ENCODE peak calls at places on chromosomes 4 and X, in four cellular contexts. R is CD4-positive, alpha-beta memory T cell; G is body of pancreas; I is Panc1. J is an unnamed sample. For H3K36me3, the result is how much of the 10 kb centered on the place peaks cover.

GRCh38 chr4:57462843-57463242 is 352.7 kb upstream of the IGFBP7 start:
- DNase-seq in R (no peak), G (no peak), I (no peak), J (no peak)

GRCh38 chr4:150160473-150160872 is 82.2 kb downstream of the DCLK2 start:
- DNase-seq in R (no peak), G (no peak), I (no peak), J (no peak)

GRCh38 chr4:21744046-21744445 is 204.5 kb downstream of the KCNIP4 start:
- DNase-seq in R (no peak), G (no peak), I (no peak), J (no peak)

GRCh38 chr4:137711502-137711901 is 179.2 kb upstream of the PCDH18 start:
- DNase-seq in R (no peak), G (no peak), I (no peak), J (no peak)

GRCh38 chr4:165312506-165312905 is 15.0 kb upstream of the MSMO1 start:
- DNase-seq in R (no peak), G (no peak), I (no peak), J (no peak)

GRCh38 chr4:172962564-172963353 is 205.9 kb upstream of the GALNT7 start:
- DNase-seq in R (no peak), G (peak), I (peak), J (peak)

GRCh38 chr4:47913328-47913727 is 1.1 kb downstream of the NFXL1 start:
- DNase-seq in R (no peak), G (no peak), I (no peak), J (no peak)

GRCh38 chrX:5163663-5164062 is 1065.0 kb downstream of the NLGN4X start:
- DNase-seq in R (no peak), G (no peak), I (no peak), J (no peak)

GRCh38 chrX:46574337-46574940 is 874 bp downstream of the CHST7 start:
- DNase-seq in R (peak), G (no peak), I (no peak), J (no peak)

GRCh38 chrX:141839856-141840255 is 1.7 kb downstream of the MAGEC3 start:
- DNase-seq in R (no peak), G (no peak), I (no peak), J (no peak)

DNA sequence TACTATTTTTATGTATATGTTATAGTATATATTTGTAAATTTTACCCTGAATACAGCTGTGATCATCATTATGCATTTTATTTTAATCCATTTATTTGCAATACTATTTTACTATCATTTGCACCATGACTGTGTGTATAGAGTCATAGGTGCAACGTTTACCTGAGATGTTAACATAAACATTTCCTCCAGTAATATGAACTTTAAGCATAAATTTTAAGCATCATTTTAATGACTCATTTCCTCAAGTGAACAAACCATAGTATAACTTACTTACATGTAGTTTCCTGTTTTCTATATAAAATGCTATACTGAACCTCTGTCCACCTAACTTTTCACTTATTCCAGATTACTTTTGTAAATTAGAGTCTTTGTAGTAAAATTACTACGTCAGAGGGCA is 92.8 kb downstream of the NFKB1 start:
- DNase-seq in R (no peak), G (no peak), I (no peak), J (no peak)
- H3K36me3 ChIP-seq in R (under half), G (under half), I (under half), J (half or more)

GRCh38 chrX:43003939-43004338 is 226.0 kb upstream of the PPP1R2C start:
- DNase-seq in R (no peak), G (no peak), I (no peak), J (no peak)
- H3K4me3 ChIP-seq in R (no peak), G (no peak), I (no peak), J (no peak)

DNA sequence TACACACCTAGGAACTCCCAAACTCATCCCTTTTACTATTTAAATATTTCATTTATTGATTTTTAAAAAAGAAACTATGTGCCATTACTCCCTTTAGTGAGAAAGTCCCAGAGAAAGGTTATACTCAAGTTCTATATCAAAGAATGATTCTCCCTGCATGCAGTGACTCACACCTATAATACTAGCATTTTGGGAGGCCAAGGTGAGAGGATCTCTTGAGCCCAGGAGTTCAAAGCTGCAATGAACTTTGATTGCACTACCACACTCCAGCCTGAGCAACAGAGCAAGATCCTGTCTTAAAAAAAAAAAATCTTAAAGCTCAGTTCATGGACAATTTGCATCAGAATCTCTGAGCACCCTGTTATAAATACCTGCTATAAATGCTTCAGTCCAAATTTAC is 9.2 kb upstream of the RBPJ start:
- DNase-seq in R (no peak), G (no peak), I (no peak), J (no peak)
- H3K36me3 ChIP-seq in R (under half), G (under half), I (under half), J (under half)

GRCh38 chr4:146640021-146640425 is 1.3 kb downstream of the POU4F2 start:
- DNase-seq in R (no peak), G (no peak), I (no peak), J (no peak)
- H3K4me3 ChIP-seq in R (no peak), G (no peak), I (no peak), J (no peak)

GRCh38 chrX:49179358-49179757 is 6.8 kb downstream of the PRICKLE3 start:
- DNase-seq in R (no peak), G (no peak), I (no peak), J (no peak)

GRCh38 chrX:49176421-49177326 is 5.0 kb downstream of the PLP2 start:
- DNase-seq in R (no peak), G (peak), I (no peak), J (no peak)

GRCh38 chrX:49177873-49178480 is 6.3 kb downstream of the PLP2 start:
- DNase-seq in R (no peak), G (no peak), I (no peak), J (no peak)

GRCh38 chrX:49177338-49177833 is 5.7 kb downstream of the PLP2 start:
- DNase-seq in R (peak), G (no peak), I (no peak), J (no peak)

DNA sequence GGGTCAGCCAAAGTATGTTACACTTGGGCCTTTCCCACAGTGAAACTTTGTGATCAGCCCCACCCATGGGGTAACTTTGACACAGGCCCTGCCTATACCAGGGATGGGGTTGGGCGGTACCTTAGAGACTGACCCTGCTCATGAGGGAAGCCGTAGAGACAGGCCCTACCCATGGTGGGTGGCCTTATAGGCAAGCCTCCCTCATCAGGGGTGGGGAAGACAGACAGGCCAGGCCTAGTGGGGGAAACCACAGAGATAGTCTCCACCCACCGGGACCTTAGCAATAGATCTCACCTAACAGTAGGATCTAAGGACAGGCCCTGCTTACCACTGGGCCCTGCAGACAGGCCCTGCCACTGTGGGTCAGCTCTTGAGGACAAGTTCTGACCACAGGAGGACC is 6.8 kb downstream of the PLP2 start:
- DNase-seq in R (no peak), G (no peak), I (no peak), J (no peak)
- H3K36me3 ChIP-seq in R (under half), G (under half), I (under half), J (under half)

DNA sequence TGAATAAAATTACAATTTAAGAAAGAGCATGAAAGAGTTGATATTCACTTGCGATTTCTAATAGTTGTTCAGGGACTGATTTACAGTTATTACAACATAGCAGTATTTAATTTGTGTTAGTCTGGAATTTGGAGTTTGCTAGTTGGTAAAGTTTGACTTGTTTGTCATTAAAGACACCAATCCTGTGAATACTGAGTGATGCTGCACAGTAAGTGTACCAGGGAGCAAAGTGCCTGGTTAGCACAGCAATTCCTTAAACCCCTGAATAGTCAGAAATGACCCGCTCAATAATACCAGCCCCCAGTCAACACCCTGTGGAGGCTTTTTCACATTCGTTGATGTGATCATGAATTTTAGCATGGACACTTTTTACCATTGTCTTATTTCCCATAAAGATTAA is 122.2 kb upstream of the GC start:
- DNase-seq in R (no peak), G (no peak), I (no peak), J (no peak)
- H3K4me3 ChIP-seq in R (no peak), G (no peak), I (no peak), J (no peak)